ENCODE peak calls at places on chromosome 19, in seven cellular contexts. R, X, P, Y, B, N and T are unnamed samples. For H3K36me3, the result is how much of the 10 kb centered on the place peaks cover.

GRCh38 chr19:50255115-50255514 is 51.7 kb downstream of the MYH14 start:
- DNase-seq in R (no peak), X (no peak), P (no peak), Y (no peak), B (no peak), N (no peak), T (no peak)

GRCh38 chr19:42291437-42291815 is 10.5 kb upstream of the PRR19 start:
- DNase-seq in R (no peak), X (no peak), P (no peak), Y (no peak), B (no peak), N (no peak), T (no peak)

GRCh38 chr19:3193256-3194062 is 7.7 kb downstream of the NCLN start:
- DNase-seq in R (no peak), X (no peak), P (no peak), Y (peak), B (no peak), N (no peak), T (no peak)

GRCh38 chr19:13093407-13094284 is 9.0 kb downstream of the LYL1 start:
- DNase-seq in R (peak), X (peak), P (peak), Y (peak), B (no peak), N (peak), T (peak)

GRCh38 chr19:50464348-50464747 is 12.0 kb upstream of the EMC10 start:
- DNase-seq in R (no peak), X (no peak), P (no peak), Y (no peak), B (no peak), N (no peak), T (no peak)

GRCh38 chr19:22118132-22118531 is 65.8 kb downstream of the ZNF257 start:
- DNase-seq in R (no peak), X (no peak), P (no peak), Y (no peak), B (no peak), N (no peak), T (no peak)

GRCh38 chr19:56637976-56638555 is 4.9 kb upstream of the SMIM17 start:
- DNase-seq in R (peak), X (peak), P (no peak), Y (peak), B (no peak), N (peak), T (peak)

GRCh38 chr19:51138549-51138979 is 3.5 kb upstream of the SIGLEC7 start:
- DNase-seq in R (no peak), X (peak), P (no peak), Y (no peak), B (no peak), N (no peak), T (no peak)

GRCh38 chr19:38786572-38787265 is 2.3 kb upstream of the LGALS7B start:
- DNase-seq in R (no peak), X (no peak), P (no peak), Y (no peak), B (no peak), N (no peak), T (no peak)

GRCh38 chr19:35621708-35622107 is 7.1 kb upstream of the RBM42 start:
- DNase-seq in R (no peak), X (no peak), P (no peak), Y (no peak), B (no peak), N (no peak), T (no peak)

GRCh38 chr19:33453207-33453736 is 68.3 kb downstream of the PEPD start:
- DNase-seq in R (no peak), X (no peak), P (no peak), Y (no peak), B (no peak), N (no peak), T (no peak)

GRCh38 chr19:4922530-4923378 is 13.5 kb downstream of the UHRF1 start:
- DNase-seq in R (no peak), X (no peak), P (peak), Y (no peak), B (no peak), N (no peak), T (no peak)

GRCh38 chr19:958967-959685 is 25.0 kb upstream of the WDR18 start:
- DNase-seq in R (peak), X (no peak), P (no peak), Y (no peak), B (no peak), N (no peak), T (no peak)

GRCh38 chr19:39190768-39191167 is 6.0 kb upstream of the NCCRP1 start:
- DNase-seq in R (no peak), X (no peak), P (no peak), Y (no peak), B (no peak), N (no peak), T (no peak)

GRCh38 chr19:51250786-51251452 is at the start of gene SIGLECL1:
- DNase-seq in R (no peak), X (no peak), P (no peak), Y (no peak), B (no peak), N (no peak), T (no peak)

GRCh38 chr19:4707956-4708650 is 15.5 kb downstream of the DPP9 start:
- DNase-seq in R (peak), X (peak), P (no peak), Y (no peak), B (no peak), N (no peak), T (no peak)

GRCh38 chr19:55590621-55591020 is 8.7 kb downstream of the FIZ1 start:
- DNase-seq in R (no peak), X (no peak), P (no peak), Y (no peak), B (no peak), N (peak), T (no peak)

GRCh38 chr19:34475026-34475974 is 6.3 kb upstream of the WTIP start:
- DNase-seq in R (peak), X (no peak), P (no peak), Y (peak), B (no peak), N (peak), T (no peak)

GRCh38 chr19:56071151-56071550 is 49.9 kb downstream of the ZNF787 start:
- DNase-seq in R (no peak), X (no peak), P (peak), Y (no peak), B (no peak), N (no peak), T (no peak)

GRCh38 chr19:38020331-38020730 is 113.3 kb downstream of the SIPA1L3 start:
- DNase-seq in R (no peak), X (no peak), P (no peak), Y (no peak), B (no peak), N (no peak), T (no peak)

GRCh38 chr19:6711078-6711361 is 9.4 kb downstream of the C3 start:
- DNase-seq in R (no peak), X (no peak), P (no peak), Y (no peak), B (no peak), N (no peak), T (no peak)

GRCh38 chr19:6519289-6519688 is 11.5 kb upstream of the TNFSF9 start:
- DNase-seq in R (peak), X (no peak), P (no peak), Y (no peak), B (no peak), N (no peak), T (no peak)

GRCh38 chr19:2064788-2065524 is 13.9 kb upstream of the MKNK2 start:
- DNase-seq in R (no peak), X (peak), P (peak), Y (no peak), B (no peak), N (no peak), T (no peak)

GRCh38 chr19:37885392-37885791 is 21.0 kb downstream of the WDR87 start:
- DNase-seq in R (no peak), X (no peak), P (no peak), Y (no peak), B (no peak), N (no peak), T (no peak)

GRCh38 chr19:34969721-34970120 is 5.7 kb upstream of the ZNF792 start:
- DNase-seq in R (no peak), X (no peak), P (no peak), Y (no peak), B (no peak), N (no peak), T (no peak)

GRCh38 chr19:43688059-43688763 is 18.2 kb upstream of the PLAUR start:
- DNase-seq in R (no peak), X (no peak), P (no peak), Y (no peak), B (no peak), N (no peak), T (no peak)

GRCh38 chr19:42250249-42250665 is 4.7 kb downstream of the ERF start:
- DNase-seq in R (no peak), X (peak), P (no peak), Y (no peak), B (no peak), N (no peak), T (no peak)

GRCh38 chr19:53372196-53372595 is 6.7 kb downstream of the ZNF525 start:
- DNase-seq in R (no peak), X (no peak), P (no peak), Y (no peak), B (no peak), N (no peak), T (no peak)

GRCh38 chr19:10736916-10737551 is 19.2 kb downstream of the DNM2 start:
- DNase-seq in R (no peak), X (no peak), P (no peak), Y (no peak), B (no peak), N (no peak), T (no peak)
- H3K27ac ChIP-seq in R (no peak), X (peak), P (no peak), Y (no peak), B (no peak), N (no peak), T (no peak)

GRCh38 chr19:46687438-46688145 is 26.6 kb upstream of the DACT3 start:
- DNase-seq in R (no peak), X (no peak), P (no peak), Y (no peak), B (no peak), N (no peak), T (no peak)
- H3K36me3 ChIP-seq in R (half or more), X (half or more), P (under half), Y (under half), B (half or more), N (half or more), T (half or more)

GRCh38 chr19:7718668-7719067 is 13.2 kb downstream of the CLEC4G start:
- DNase-seq in R (no peak), X (no peak), P (no peak), Y (no peak), B (no peak), N (no peak), T (no peak)
- H3K27ac ChIP-seq in R (no peak), X (no peak), P (no peak), Y (no peak), B (no peak), N (no peak), T (no peak)

GRCh38 chr19:31346660-31347059 is 2.6 kb downstream of the TSHZ3 start:
- DNase-seq in R (no peak), X (no peak), P (no peak), Y (no peak), B (no peak), N (no peak), T (no peak)
- H3K36me3 ChIP-seq in R (under half), X (under half), P (under half), Y (under half), B (under half), N (under half), T (under half)

GRCh38 chr19:44848805-44849457 is 2.8 kb downstream of the NECTIN2 start:
- DNase-seq in R (no peak), X (no peak), P (peak), Y (peak), B (no peak), N (no peak), T (no peak)
- H3K27ac ChIP-seq in R (peak), X (peak), P (peak), Y (peak), B (peak), N (no peak), T (no peak)

DNA sequence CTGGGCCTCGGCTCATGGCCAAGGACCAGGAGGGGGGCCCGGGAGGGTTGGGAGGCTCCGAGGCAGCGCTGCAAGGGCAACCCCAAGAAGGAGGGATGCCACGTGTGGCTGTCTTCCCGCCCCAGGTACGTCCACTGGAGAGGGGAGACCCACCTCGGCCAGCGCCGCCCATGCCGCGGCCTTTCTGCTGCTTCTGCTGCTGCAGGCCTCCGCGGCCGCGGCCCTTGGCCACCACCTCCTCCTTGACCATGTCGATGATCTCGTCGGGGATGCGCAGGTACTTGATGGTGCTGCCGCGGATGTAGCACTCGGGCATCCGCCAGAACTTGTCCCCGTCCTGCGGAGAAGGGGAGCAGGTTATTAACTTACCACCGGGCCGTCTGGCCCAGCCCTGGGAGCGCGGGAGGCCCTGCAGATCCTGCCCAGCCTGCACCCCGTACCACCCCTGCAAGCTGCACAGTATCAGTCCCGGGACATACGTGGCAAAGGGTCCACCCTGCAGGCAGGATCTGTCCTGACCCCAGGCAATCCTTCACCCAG is 13.3 kb downstream of the LSM4 start:
- DNase-seq in R (no peak), X (no peak), P (no peak), Y (no peak), B (no peak), N (no peak), T (no peak)
- H3K36me3 ChIP-seq in R (under half), X (half or more), P (half or more), Y (under half), B (under half), N (under half), T (under half)